ENCODE peak calls at places on chromosomes 12 and 14, in five cellular contexts. One of them, this sample, is unnamed.

GRCh38 chr12:48924617-48925217 is 575 bp downstream of the FKBP11 start:
- DNase-seq in amygdala: no peak
- DNase-seq in fibroblast of lung: peak
- DNase-seq in activated T-helper 1 cell treated with Interleukin-2 at 50 U/mL for 16 hours: peak
- DNase-seq in AG08396: peak
- DNase-seq in this sample: peak

GRCh38 chr12:2662524-2662923 is 132.2 kb upstream of the FKBP4 start:
- DNase-seq in activated T-helper 1 cell treated with Interleukin-2 at 50 U/mL for 16 hours: no peak
- DNase-seq in AG08396: no peak
- DNase-seq in amygdala: no peak
- DNase-seq in fibroblast of lung: no peak
- DNase-seq in this sample: no peak

GRCh38 chr12:127052491-127053232 is 1214.3 kb upstream of the TMEM132C start:
- DNase-seq in activated T-helper 1 cell treated with Interleukin-2 at 50 U/mL for 16 hours: no peak
- DNase-seq in AG08396: no peak
- DNase-seq in fibroblast of lung: no peak
- DNase-seq in amygdala: no peak
- DNase-seq in this sample: no peak

GRCh38 chr12:121295746-121296617 is 527 bp downstream of the CAMKK2 start:
- DNase-seq in activated T-helper 1 cell treated with Interleukin-2 at 50 U/mL for 16 hours: no peak
- DNase-seq in AG08396: peak
- DNase-seq in fibroblast of lung: no peak
- DNase-seq in amygdala: no peak
- DNase-seq in this sample: no peak

GRCh38 chr14:30450620-30451019 is 108.3 kb upstream of the G2E3 start:
- DNase-seq in AG08396: no peak
- DNase-seq in fibroblast of lung: peak
- DNase-seq in activated T-helper 1 cell treated with Interleukin-2 at 50 U/mL for 16 hours: no peak
- DNase-seq in amygdala: no peak
- DNase-seq in this sample: no peak

GRCh38 chr12:6026998-6027397 is 81.9 kb upstream of the ANO2 start:
- DNase-seq in fibroblast of lung: no peak
- DNase-seq in amygdala: no peak
- DNase-seq in activated T-helper 1 cell treated with Interleukin-2 at 50 U/mL for 16 hours: no peak
- DNase-seq in AG08396: no peak
- DNase-seq in this sample: no peak

GRCh38 chr12:25940886-25941285 is 17.6 kb upstream of the RASSF8 start:
- DNase-seq in fibroblast of lung: no peak
- DNase-seq in AG08396: no peak
- DNase-seq in amygdala: no peak
- DNase-seq in activated T-helper 1 cell treated with Interleukin-2 at 50 U/mL for 16 hours: no peak
- DNase-seq in this sample: no peak

GRCh38 chr12:45615268-45615667 is 114.2 kb upstream of the ARID2 start:
- DNase-seq in amygdala: no peak
- DNase-seq in activated T-helper 1 cell treated with Interleukin-2 at 50 U/mL for 16 hours: no peak
- DNase-seq in fibroblast of lung: peak
- DNase-seq in AG08396: peak
- DNase-seq in this sample: no peak

GRCh38 chr14:61213116-61213720 is 67.9 kb downstream of the TMEM30B start:
- DNase-seq in AG08396: peak
- DNase-seq in amygdala: no peak
- DNase-seq in fibroblast of lung: peak
- DNase-seq in activated T-helper 1 cell treated with Interleukin-2 at 50 U/mL for 16 hours: no peak
- DNase-seq in this sample: no peak

GRCh38 chr14:72630374-72630773 is 263.5 kb downstream of the DPF3 start:
- DNase-seq in AG08396: no peak
- DNase-seq in amygdala: no peak
- DNase-seq in activated T-helper 1 cell treated with Interleukin-2 at 50 U/mL for 16 hours: no peak
- DNase-seq in fibroblast of lung: no peak
- DNase-seq in this sample: no peak

GRCh38 chr12:116959198-116959460 is 48.4 kb downstream of the FBXW8 start:
- DNase-seq in amygdala: no peak
- DNase-seq in AG08396: no peak
- DNase-seq in activated T-helper 1 cell treated with Interleukin-2 at 50 U/mL for 16 hours: no peak
- DNase-seq in fibroblast of lung: peak
- DNase-seq in this sample: no peak

GRCh38 chr12:117331691-117332090 is 29.7 kb downstream of the NOS1 start:
- DNase-seq in AG08396: no peak
- DNase-seq in amygdala: no peak
- DNase-seq in fibroblast of lung: no peak
- DNase-seq in activated T-helper 1 cell treated with Interleukin-2 at 50 U/mL for 16 hours: no peak
- DNase-seq in this sample: no peak

GRCh38 chr12:107079172-107080011 is 14.0 kb downstream of the CRY1 start:
- DNase-seq in activated T-helper 1 cell treated with Interleukin-2 at 50 U/mL for 16 hours: no peak
- DNase-seq in amygdala: no peak
- DNase-seq in AG08396: peak
- DNase-seq in fibroblast of lung: peak
- DNase-seq in this sample: no peak

GRCh38 chr12:71551529-71551928 is 111.9 kb downstream of the LGR5 start:
- DNase-seq in AG08396: no peak
- DNase-seq in amygdala: peak
- DNase-seq in fibroblast of lung: peak
- DNase-seq in activated T-helper 1 cell treated with Interleukin-2 at 50 U/mL for 16 hours: no peak
- DNase-seq in this sample: no peak

GRCh38 chr12:57591567-57592325 is 754 bp downstream of the PIP4K2C start:
- DNase-seq in amygdala: no peak
- DNase-seq in fibroblast of lung: no peak
- DNase-seq in activated T-helper 1 cell treated with Interleukin-2 at 50 U/mL for 16 hours: no peak
- DNase-seq in AG08396: peak
- DNase-seq in this sample: peak

GRCh38 chr12:132316497-132317232 is 12.7 kb downstream of the GALNT9 start:
- DNase-seq in amygdala: no peak
- DNase-seq in fibroblast of lung: no peak
- DNase-seq in AG08396: no peak
- DNase-seq in activated T-helper 1 cell treated with Interleukin-2 at 50 U/mL for 16 hours: no peak
- DNase-seq in this sample: no peak

GRCh38 chr14:94392510-94392935 is 4.1 kb upstream of the SERPINA1 start:
- DNase-seq in amygdala: no peak
- DNase-seq in fibroblast of lung: peak
- DNase-seq in AG08396: no peak
- DNase-seq in activated T-helper 1 cell treated with Interleukin-2 at 50 U/mL for 16 hours: no peak
- DNase-seq in this sample: peak

GRCh38 chr14:68379510-68380303 is 413.2 kb downstream of the ZFP36L1 start:
- DNase-seq in fibroblast of lung: no peak
- DNase-seq in activated T-helper 1 cell treated with Interleukin-2 at 50 U/mL for 16 hours: peak
- DNase-seq in amygdala: no peak
- DNase-seq in AG08396: no peak
- DNase-seq in this sample: no peak

GRCh38 chr14:41899416-41899815 is 292.7 kb downstream of the LRFN5 start:
- DNase-seq in activated T-helper 1 cell treated with Interleukin-2 at 50 U/mL for 16 hours: no peak
- DNase-seq in AG08396: no peak
- DNase-seq in fibroblast of lung: peak
- DNase-seq in amygdala: no peak
- DNase-seq in this sample: no peak

GRCh38 chr12:120257041-120257821 is 8.3 kb downstream of the PXN start:
- DNase-seq in fibroblast of lung: peak
- DNase-seq in amygdala: peak
- DNase-seq in activated T-helper 1 cell treated with Interleukin-2 at 50 U/mL for 16 hours: no peak
- DNase-seq in AG08396: peak
- DNase-seq in this sample: peak